ENCODE peak calls at places on chromosome X, in five cellular contexts. One of them, this sample, is unnamed.

GRCh38 chrX:68060506-68061205 is 372.6 kb downstream of the OPHN1 start:
- DNase-seq in tibial nerve: no peak
- DNase-seq in lung: no peak
- DNase-seq in transverse colon: no peak
- DNase-seq in colonic mucosa: no peak
- DNase-seq in this sample: no peak

GRCh38 chrX:13152511-13152868 is 108.1 kb upstream of the FAM9C start:
- DNase-seq in tibial nerve: no peak
- DNase-seq in lung: no peak
- DNase-seq in transverse colon: no peak
- DNase-seq in colonic mucosa: no peak
- DNase-seq in this sample: no peak

GRCh38 chrX:87873988-87874500 is 356.4 kb downstream of the KLHL4 start:
- DNase-seq in tibial nerve: no peak
- DNase-seq in lung: no peak
- DNase-seq in transverse colon: no peak
- DNase-seq in colonic mucosa: no peak
- DNase-seq in this sample: no peak

GRCh38 chrX:48460606-48461005 is 9.5 kb downstream of the SLC38A5 start:
- DNase-seq in tibial nerve: no peak
- DNase-seq in lung: no peak
- DNase-seq in transverse colon: no peak
- DNase-seq in colonic mucosa: no peak
- DNase-seq in this sample: no peak

GRCh38 chrX:8288590-8288989 is 117.5 kb upstream of the VCX2 start:
- DNase-seq in tibial nerve: no peak
- DNase-seq in lung: no peak
- DNase-seq in transverse colon: no peak
- DNase-seq in colonic mucosa: no peak
- DNase-seq in this sample: no peak

GRCh38 chrX:50452782-50453181 is 17.8 kb downstream of the DGKK start:
- DNase-seq in tibial nerve: no peak
- DNase-seq in lung: no peak
- DNase-seq in transverse colon: no peak
- DNase-seq in colonic mucosa: no peak
- DNase-seq in this sample: no peak

GRCh38 chrX:18873189-18873791 is 110.6 kb downstream of the PHKA2 start:
- DNase-seq in tibial nerve: no peak
- DNase-seq in lung: no peak
- DNase-seq in transverse colon: no peak
- DNase-seq in colonic mucosa: no peak
- DNase-seq in this sample: peak; percentile 40

GRCh38 chrX:101552714-101553113 is 2.4 kb downstream of the ARMCX1 start:
- DNase-seq in tibial nerve: no peak
- DNase-seq in lung: no peak
- DNase-seq in transverse colon: no peak
- DNase-seq in colonic mucosa: no peak
- DNase-seq in this sample: no peak

GRCh38 chrX:23883737-23884354 is 23.9 kb downstream of the APOO start:
- DNase-seq in tibial nerve: no peak
- DNase-seq in lung: no peak
- DNase-seq in transverse colon: no peak
- DNase-seq in colonic mucosa: peak; percentile 32
- DNase-seq in this sample: no peak

GRCh38 chrX:55041514-55041913 is 10.7 kb upstream of the ALAS2 start:
- DNase-seq in tibial nerve: no peak
- DNase-seq in lung: no peak
- DNase-seq in transverse colon: no peak
- DNase-seq in colonic mucosa: no peak
- DNase-seq in this sample: no peak

GRCh38 chrX:129632443-129632842 is 22.3 kb downstream of the APLN start:
- DNase-seq in tibial nerve: no peak
- DNase-seq in lung: no peak
- DNase-seq in transverse colon: no peak
- DNase-seq in colonic mucosa: no peak
- DNase-seq in this sample: no peak

GRCh38 chrX:101595739-101596419 is 21.9 kb downstream of the ARMCX6 start:
- DNase-seq in tibial nerve: peak; percentile 51
- DNase-seq in lung: peak; percentile 38
- DNase-seq in transverse colon: no peak
- DNase-seq in colonic mucosa: peak; percentile 48
- DNase-seq in this sample: peak; percentile 49

GRCh38 chrX:72243472-72243871 is 4.6 kb upstream of the ERCC6L start:
- DNase-seq in tibial nerve: no peak
- DNase-seq in lung: no peak
- DNase-seq in transverse colon: no peak
- DNase-seq in colonic mucosa: no peak
- DNase-seq in this sample: no peak

GRCh38 chrX:18886344-18887161 is 97.4 kb downstream of the PHKA2 start:
- DNase-seq in tibial nerve: peak; percentile 51
- DNase-seq in lung: peak; percentile 79
- DNase-seq in transverse colon: peak; percentile 81
- DNase-seq in colonic mucosa: peak; percentile 85
- DNase-seq in this sample: peak; percentile 69

GRCh38 chrX:349196-349595 is 30.6 kb upstream of the GTPBP6 start:
- DNase-seq in tibial nerve: no peak
- DNase-seq in lung: no peak
- DNase-seq in transverse colon: no peak
- DNase-seq in colonic mucosa: no peak
- DNase-seq in this sample: no peak

GRCh38 chrX:123436512-123436911 is 252.4 kb downstream of the GRIA3 start:
- DNase-seq in tibial nerve: no peak
- DNase-seq in lung: no peak
- DNase-seq in transverse colon: no peak
- DNase-seq in colonic mucosa: no peak
- DNase-seq in this sample: no peak

GRCh38 chrX:97587171-97587570 is 703.5 kb downstream of the RPA4 start:
- DNase-seq in tibial nerve: no peak
- DNase-seq in lung: no peak
- DNase-seq in transverse colon: no peak
- DNase-seq in colonic mucosa: no peak
- DNase-seq in this sample: no peak

GRCh38 chrX:148806145-148806868 is 305.9 kb downstream of the AFF2 start:
- DNase-seq in tibial nerve: no peak
- DNase-seq in lung: no peak
- DNase-seq in transverse colon: no peak
- DNase-seq in colonic mucosa: no peak
- DNase-seq in this sample: no peak

GRCh38 chrX:70806081-70806480 is 102.4 kb downstream of the TEX11 start:
- DNase-seq in tibial nerve: no peak
- DNase-seq in lung: no peak
- DNase-seq in transverse colon: no peak
- DNase-seq in colonic mucosa: no peak
- DNase-seq in this sample: no peak

GRCh38 chrX:106481341-106481740 is 130.4 kb upstream of the RADX start:
- DNase-seq in tibial nerve: peak; percentile 71
- DNase-seq in lung: peak; percentile 58
- DNase-seq in transverse colon: peak; percentile 35
- DNase-seq in colonic mucosa: peak; percentile 72
- DNase-seq in this sample: peak; percentile 17

GRCh38 chrX:154490021-154490413 is 412 bp downstream of the SLC10A3 start:
- DNase-seq in tibial nerve: no peak
- DNase-seq in lung: no peak
- DNase-seq in transverse colon: peak; percentile 30
- DNase-seq in colonic mucosa: peak; percentile 36
- DNase-seq in this sample: peak; percentile 25

GRCh38 chrX:22912598-22912997 is 87.2 kb upstream of the DDX53 start:
- DNase-seq in tibial nerve: no peak
- DNase-seq in lung: no peak
- DNase-seq in transverse colon: no peak
- DNase-seq in colonic mucosa: no peak
- DNase-seq in this sample: no peak

GRCh38 chrX:119095936-119096335 is 23.1 kb downstream of the CT47C1 start:
- DNase-seq in tibial nerve: no peak
- DNase-seq in lung: no peak
- DNase-seq in transverse colon: no peak
- DNase-seq in colonic mucosa: no peak
- DNase-seq in this sample: no peak

GRCh38 chrX:48498374-48498809 is 10.4 kb upstream of the PORCN start:
- DNase-seq in tibial nerve: no peak
- DNase-seq in lung: no peak
- DNase-seq in transverse colon: no peak
- DNase-seq in colonic mucosa: no peak
- DNase-seq in this sample: no peak

GRCh38 chrX:136780738-136781137 is at the start of gene ARHGEF6:
- DNase-seq in tibial nerve: no peak
- DNase-seq in lung: no peak
- DNase-seq in transverse colon: peak; percentile 38
- DNase-seq in colonic mucosa: no peak
- DNase-seq in this sample: peak; percentile 10

GRCh38 chrX:68838571-68838910 is 9.7 kb downstream of the EFNB1 start:
- DNase-seq in tibial nerve: no peak
- DNase-seq in lung: no peak
- DNase-seq in transverse colon: no peak
- DNase-seq in colonic mucosa: peak; percentile 31
- DNase-seq in this sample: no peak

GRCh38 chrX:115940888-115941332 is 229.6 kb upstream of the AGTR2 start:
- DNase-seq in tibial nerve: no peak
- DNase-seq in lung: peak; percentile 88
- DNase-seq in transverse colon: peak; percentile 85
- DNase-seq in colonic mucosa: peak; percentile 88
- DNase-seq in this sample: no peak

DNA sequence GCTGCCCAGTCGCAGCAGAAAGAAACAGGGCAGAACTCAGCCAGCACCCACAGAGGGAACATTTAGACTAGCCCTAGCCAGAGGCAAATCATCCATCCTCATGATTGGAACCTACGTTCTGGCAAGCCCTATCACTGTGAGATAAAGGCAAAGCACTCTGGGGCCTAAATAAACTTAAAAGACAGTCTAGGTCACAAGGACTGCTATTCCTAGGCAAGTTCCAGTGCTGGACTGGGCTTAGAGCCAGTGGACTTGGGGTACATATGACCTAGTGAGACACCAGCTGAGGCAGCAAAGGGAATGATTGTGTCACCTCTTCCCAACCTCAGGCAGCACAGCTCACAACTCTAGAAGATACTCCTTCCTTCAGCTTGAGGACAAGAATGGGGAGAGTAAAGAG is 132.8 kb upstream of the S100G start:
- DNase-seq in tibial nerve: no peak
- DNase-seq in lung: no peak
- DNase-seq in transverse colon: no peak
- DNase-seq in colonic mucosa: no peak
- DNase-seq in this sample: no peak
- H3K36me3 ChIP-seq in tibial nerve: no peaks in the 10 kb centered on the region
- H3K36me3 ChIP-seq in lung: no peaks in the 10 kb centered on the region
- H3K36me3 ChIP-seq in transverse colon: no peaks in the 10 kb centered on the region
- H3K36me3 ChIP-seq in colonic mucosa: no peaks in the 10 kb centered on the region
- H3K36me3 ChIP-seq in this sample: no peaks in the 10 kb centered on the region

GRCh38 chrX:130995351-130995967 is 62.7 kb upstream of the ARHGAP36 start:
- DNase-seq in tibial nerve: no peak
- DNase-seq in lung: no peak
- DNase-seq in transverse colon: no peak
- DNase-seq in colonic mucosa: no peak
- DNase-seq in this sample: no peak

GRCh38 chrX:130994671-130995070 is 63.5 kb upstream of the ARHGAP36 start:
- DNase-seq in tibial nerve: peak; percentile 4
- DNase-seq in lung: no peak
- DNase-seq in transverse colon: no peak
- DNase-seq in colonic mucosa: peak; percentile 19
- DNase-seq in this sample: no peak

GRCh38 chrX:130984782-130985181 is 73.4 kb upstream of the ARHGAP36 start:
- DNase-seq in tibial nerve: no peak
- DNase-seq in lung: no peak
- DNase-seq in transverse colon: no peak
- DNase-seq in colonic mucosa: no peak
- DNase-seq in this sample: no peak

DNA sequence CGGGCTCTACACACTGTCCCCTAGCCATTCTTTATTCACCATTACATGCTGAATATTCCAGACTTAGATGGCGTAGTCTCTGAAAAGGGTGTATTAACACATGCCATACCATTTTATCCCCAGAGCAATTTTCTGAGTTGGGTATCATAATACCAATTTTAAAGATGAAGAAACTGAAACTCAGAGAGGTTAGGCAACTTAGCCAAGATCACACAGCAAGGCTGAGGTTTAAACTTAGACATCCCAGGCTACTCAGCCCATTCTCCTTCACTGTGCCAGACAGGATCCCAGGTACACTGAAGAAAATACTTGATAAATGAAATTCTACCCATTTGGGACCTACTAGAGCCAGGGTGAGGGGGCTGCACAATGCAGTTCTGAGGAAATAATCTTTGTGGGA is 67.4 kb upstream of the ARHGAP36 start:
- DNase-seq in tibial nerve: no peak
- DNase-seq in lung: no peak
- DNase-seq in transverse colon: no peak
- DNase-seq in colonic mucosa: no peak
- DNase-seq in this sample: no peak
- H3K27me3 ChIP-seq in tibial nerve: no peaks in the 10 kb centered on the region
- H3K27me3 ChIP-seq in lung: peaks cover 9% of the 10 kb centered on the region
- H3K27me3 ChIP-seq in transverse colon: no peaks in the 10 kb centered on the region
- H3K27me3 ChIP-seq in colonic mucosa: no peaks in the 10 kb centered on the region
- H3K27me3 ChIP-seq in this sample: no peaks in the 10 kb centered on the region

DNA sequence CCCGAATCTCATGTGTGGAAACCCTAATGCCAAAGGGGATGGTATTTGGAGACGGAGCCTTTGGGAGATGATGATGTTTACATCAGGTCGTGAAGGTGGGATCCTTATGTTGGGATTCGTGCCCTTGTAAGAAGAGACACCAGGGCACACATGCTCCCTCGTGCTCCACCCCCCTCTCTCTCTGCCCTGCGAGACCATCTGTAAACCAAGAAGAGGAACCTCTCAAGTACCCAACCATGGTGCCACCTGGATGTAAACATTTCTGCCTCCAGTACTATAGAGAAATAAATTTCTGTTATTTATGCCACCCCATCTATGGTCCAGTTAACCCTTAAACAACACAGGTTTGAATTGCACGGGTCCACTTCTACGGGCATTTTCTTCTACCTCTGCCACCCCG is 179.4 kb downstream of the DHRSX start:
- DNase-seq in tibial nerve: no peak
- DNase-seq in lung: no peak
- DNase-seq in transverse colon: no peak
- DNase-seq in colonic mucosa: no peak
- DNase-seq in this sample: no peak
- H3K27ac ChIP-seq in tibial nerve: no peak overlapping the region
- H3K27ac ChIP-seq in lung: peak overlapping the region; percentile 77
- H3K27ac ChIP-seq in transverse colon: no peak overlapping the region
- H3K27ac ChIP-seq in colonic mucosa: no peak overlapping the region
- H3K27ac ChIP-seq in this sample: peak overlapping the region; percentile 83

GRCh38 chrX:44970709-44971108 is 97.7 kb downstream of the KDM6A start:
- DNase-seq in tibial nerve: no peak
- DNase-seq in lung: no peak
- DNase-seq in transverse colon: no peak
- DNase-seq in colonic mucosa: no peak
- DNase-seq in this sample: no peak

GRCh38 chrX:44962944-44963343 is 90.0 kb downstream of the KDM6A start:
- DNase-seq in tibial nerve: no peak
- DNase-seq in lung: no peak
- DNase-seq in transverse colon: no peak
- DNase-seq in colonic mucosa: no peak
- DNase-seq in this sample: no peak

GRCh38 chrX:44971674-44972073 is 98.7 kb downstream of the KDM6A start:
- DNase-seq in tibial nerve: no peak
- DNase-seq in lung: no peak
- DNase-seq in transverse colon: no peak
- DNase-seq in colonic mucosa: no peak
- DNase-seq in this sample: no peak

GRCh38 chrX:44972132-44972531 is 99.1 kb downstream of the KDM6A start:
- DNase-seq in tibial nerve: no peak
- DNase-seq in lung: no peak
- DNase-seq in transverse colon: no peak
- DNase-seq in colonic mucosa: no peak
- DNase-seq in this sample: no peak

GRCh38 chrX:44967221-44967620 is 94.2 kb downstream of the KDM6A start:
- DNase-seq in tibial nerve: no peak
- DNase-seq in lung: no peak
- DNase-seq in transverse colon: no peak
- DNase-seq in colonic mucosa: no peak
- DNase-seq in this sample: no peak
- H3K36me3 ChIP-seq in tibial nerve: no peaks in the 10 kb centered on the region
- H3K36me3 ChIP-seq in lung: peaks cover 6% of the 10 kb centered on the region
- H3K36me3 ChIP-seq in transverse colon: no peaks in the 10 kb centered on the region
- H3K36me3 ChIP-seq in colonic mucosa: no peaks in the 10 kb centered on the region
- H3K36me3 ChIP-seq in this sample: no peaks in the 10 kb centered on the region

This sample was measured in heart right ventricle.